ENCODE peak calls at places on chromosomes 1 and 21, in five cellular contexts. N, K, V, J and A are unnamed samples.

GRCh38 chr1:230827081-230827681 is 41.1 kb downstream of the C1orf198 start:
- DNase-seq in N (no peak), K (no peak), J (no peak), V (no peak), A (no peak)

GRCh38 chr1:229430761-229431269 is 3.1 kb downstream of the ACTA1 start:
- DNase-seq in J (no peak), N (peak; percentile 41), K (no peak), V (peak; percentile 74), A (no peak)

GRCh38 chr1:13935336-13935735 is 235.3 kb downstream of the PRDM2 start:
- DNase-seq in J (no peak), V (no peak), K (no peak), N (no peak), A (no peak)

GRCh38 chr21:40020651-40021050 is 153.4 kb downstream of the PCP4 start:
- DNase-seq in K (no peak), N (no peak), V (no peak), J (no peak), A (no peak)

GRCh38 chr1:7388141-7388487 is 383.0 kb upstream of the VAMP3 start:
- DNase-seq in V (no peak), N (no peak), K (no peak), J (no peak), A (no peak)

GRCh38 chr1:14106679-14107313 is 406.8 kb downstream of the PRDM2 start:
- DNase-seq in V (no peak), J (no peak), N (no peak), K (no peak), A (no peak)

GRCh38 chr1:174841747-174842146 is 158.0 kb upstream of the CACYBP start:
- DNase-seq in N (no peak), J (no peak), K (no peak), V (no peak), A (no peak)

GRCh38 chr21:46394819-46395152 is 63.9 kb upstream of the DIP2A start:
- DNase-seq in V (no peak), J (no peak), N (no peak), K (no peak), A (peak; percentile 70)

GRCh38 chr1:230857822-230858221 is 10.5 kb downstream of the C1orf198 start:
- DNase-seq in N (no peak), V (no peak), J (no peak), K (no peak), A (no peak)

GRCh38 chr1:21139601-21140000 is 37.1 kb downstream of the EIF4G3 start:
- DNase-seq in K (no peak), N (no peak), J (no peak), V (no peak), A (no peak)

GRCh38 chr1:23283660-23284602 is 60.2 kb downstream of the HNRNPR start:
- DNase-seq in N (no peak), V (no peak), K (no peak), J (no peak), A (no peak)

GRCh38 chr1:32031578-32032286 is 18.1 kb downstream of the KHDRBS1 start:
- DNase-seq in K (no peak), V (no peak), J (no peak), N (no peak), A (no peak)

GRCh38 chr1:41486053-41486891 is 1.8 kb upstream of the EDN2 start:
- DNase-seq in J (no peak), N (peak; percentile 56), V (no peak), K (no peak), A (no peak)

GRCh38 chr1:226404063-226404903 is 3.6 kb downstream of the PARP1 start:
- DNase-seq in V (no peak), K (no peak), N (no peak), J (no peak), A (no peak)

GRCh38 chr1:25683731-25684130 is 67.1 kb downstream of the MAN1C1 start:
- DNase-seq in J (no peak), N (no peak), V (no peak), K (no peak), A (no peak)

GRCh38 chr1:2499986-2500596 is 24.0 kb downstream of the PLCH2 start:
- DNase-seq in K (no peak), N (no peak), J (no peak), V (no peak), A (no peak)

GRCh38 chr1:107132195-107132594 is 8.6 kb upstream of the NTNG1 start:
- DNase-seq in V (no peak), N (no peak), J (no peak), K (no peak), A (no peak)

GRCh38 chr1:53982034-53982761 is 35.8 kb downstream of the LDLRAD1 start:
- DNase-seq in K (peak; percentile 24), N (peak; percentile 25), J (no peak), V (peak; percentile 32), A (peak; percentile 72)

GRCh38 chr1:41102208-41102607 is 80.7 kb upstream of the SLFNL1 start:
- DNase-seq in V (no peak), N (peak; percentile 92), J (no peak), K (peak; percentile 91), A (peak; percentile 88)

GRCh38 chr21:35102488-35103407 is 53.6 kb upstream of the RUNX1 start:
- DNase-seq in K (no peak), J (no peak), V (peak; percentile 76), N (no peak), A (no peak)

GRCh38 chr1:52842643-52843310 is at the start of gene ZYG11A:
- DNase-seq in J (no peak), V (peak; percentile 95), N (peak; percentile 35), K (peak; percentile 36), A (peak; percentile 69)

GRCh38 chr1:164914208-164914607 is 355.2 kb downstream of the PBX1 start:
- DNase-seq in N (no peak), J (no peak), V (no peak), K (peak; percentile 24), A (no peak)

GRCh38 chr1:154849645-154850131 is 20.4 kb downstream of the KCNN3 start:
- DNase-seq in N (no peak), K (no peak), V (no peak), J (no peak), A (no peak)

GRCh38 chr1:18950415-18951026 is 6.0 kb downstream of the IFFO2 start:
- DNase-seq in K (peak; percentile 55), J (no peak), N (no peak), V (no peak), A (no peak)

GRCh38 chr1:110060034-110060661 is 10.3 kb downstream of the ALX3 start:
- DNase-seq in V (peak; percentile 84), J (no peak), N (peak; percentile 38), K (no peak), A (no peak)
- TF ChIP-seq POLR2A in V (no peak), J (no peak), N (no peak), K (no peak), A (no peak)

DNA sequence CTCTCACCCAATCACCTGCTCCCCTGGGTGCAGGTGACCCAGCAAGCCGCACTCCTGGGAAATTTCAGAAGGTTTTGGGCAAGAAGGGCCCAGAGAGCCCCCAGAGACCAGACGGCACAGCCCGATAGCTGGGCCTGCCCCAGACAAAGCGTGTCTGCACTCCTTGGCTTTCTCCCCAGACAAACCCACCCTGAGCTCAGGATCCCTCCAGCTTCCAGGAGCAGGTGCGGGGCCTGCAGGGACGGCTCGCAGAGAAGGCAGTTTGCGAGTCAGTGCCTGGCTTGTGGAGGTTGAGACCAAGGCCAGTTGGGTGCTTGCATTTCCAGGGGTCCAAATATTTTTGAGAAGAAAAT is 6.7 kb downstream of the PDE9A start:
- DNase-seq in K (no peak), V (no peak), J (no peak), N (no peak), A (no peak)
- H3K27me3 ChIP-seq in K (no peaks in the 10 kb centered on the region), V (peaks cover 47% of the 10 kb centered on the region), J (no peaks in the 10 kb centered on the region), N (no peaks in the 10 kb centered on the region), A (no peaks in the 10 kb centered on the region)

GRCh38 chr21:31892686-31893085 is 19.9 kb downstream of the HUNK start:
- DNase-seq in V (no peak), K (no peak), N (no peak), J (no peak), A (no peak)
- H3K4me1 ChIP-seq in V (no peaks in the 10 kb centered on the region), K (no peaks in the 10 kb centered on the region), N (peaks cover 87% of the 10 kb centered on the region), J (no peaks in the 10 kb centered on the region), A (no peaks in the 10 kb centered on the region)

GRCh38 chr1:92476071-92476607 is 10.6 kb downstream of the GFI1 start:
- DNase-seq in J (no peak), V (no peak), K (no peak), N (no peak), A (no peak)
- TF ChIP-seq POLR2A in J (no peak), V (no peak), K (no peak), N (no peak), A (no peak)